ENCODE peak calls at places on chromosomes 12 and 14, in four cellular contexts. One of them, this sample, is unnamed.

GRCh38 chr12:79515526-79515935 is 175.2 kb downstream of the PAWR start:
- DNase-seq in fibroblast of pulmonary artery: no peak
- DNase-seq in foreskin fibroblast: no peak
- DNase-seq in nephron progenitor cell: no peak
- DNase-seq in this sample: no peak

GRCh38 chr14:105888784-105889665 is 362.6 kb downstream of the TMEM121 start:
- DNase-seq in fibroblast of pulmonary artery: no peak
- DNase-seq in foreskin fibroblast: no peak
- DNase-seq in nephron progenitor cell: no peak
- DNase-seq in this sample: peak

GRCh38 chr14:89237923-89238529 is 179.0 kb downstream of the FOXN3 start:
- DNase-seq in fibroblast of pulmonary artery: peak
- DNase-seq in foreskin fibroblast: no peak
- DNase-seq in nephron progenitor cell: no peak
- DNase-seq in this sample: no peak

GRCh38 chr14:106850913-106851825 is 1324.8 kb downstream of the TMEM121 start:
- DNase-seq in fibroblast of pulmonary artery: no peak
- DNase-seq in foreskin fibroblast: no peak
- DNase-seq in nephron progenitor cell: no peak
- DNase-seq in this sample: no peak

GRCh38 chr14:105324080-105324778 is 9.7 kb downstream of the PACS2 start:
- DNase-seq in fibroblast of pulmonary artery: no peak
- DNase-seq in foreskin fibroblast: no peak
- DNase-seq in nephron progenitor cell: no peak
- DNase-seq in this sample: no peak

GRCh38 chr12:88026196-88026595 is 3.0 kb downstream of the C12orf50 start:
- DNase-seq in fibroblast of pulmonary artery: no peak
- DNase-seq in foreskin fibroblast: no peak
- DNase-seq in nephron progenitor cell: no peak
- DNase-seq in this sample: no peak

GRCh38 chr14:23041729-23042128 is 283 bp upstream of the PSMB11 start:
- DNase-seq in fibroblast of pulmonary artery: no peak
- DNase-seq in foreskin fibroblast: no peak
- DNase-seq in nephron progenitor cell: no peak
- DNase-seq in this sample: no peak

GRCh38 chr14:98512501-98513251 is 759.3 kb downstream of the BCL11B start:
- DNase-seq in fibroblast of pulmonary artery: no peak
- DNase-seq in foreskin fibroblast: no peak
- DNase-seq in nephron progenitor cell: no peak
- DNase-seq in this sample: no peak

GRCh38 chr14:87179936-87180335 is 813.0 kb downstream of the GALC start:
- DNase-seq in fibroblast of pulmonary artery: no peak
- DNase-seq in foreskin fibroblast: no peak
- DNase-seq in nephron progenitor cell: no peak
- DNase-seq in this sample: no peak

GRCh38 chr12:1836854-1837411 is 16.6 kb downstream of the LRTM2 start:
- DNase-seq in fibroblast of pulmonary artery: no peak
- DNase-seq in foreskin fibroblast: no peak
- DNase-seq in nephron progenitor cell: peak
- DNase-seq in this sample: no peak

GRCh38 chr12:85325452-85325851 is 45.4 kb downstream of the ALX1 start:
- DNase-seq in fibroblast of pulmonary artery: no peak
- DNase-seq in foreskin fibroblast: no peak
- DNase-seq in nephron progenitor cell: no peak
- DNase-seq in this sample: no peak

GRCh38 chr12:10753066-10753465 is 29.9 kb upstream of the YBX3 start:
- DNase-seq in fibroblast of pulmonary artery: peak
- DNase-seq in foreskin fibroblast: peak
- DNase-seq in nephron progenitor cell: no peak
- DNase-seq in this sample: no peak

GRCh38 chr12:1811281-1811947 is 9.0 kb upstream of the LRTM2 start:
- DNase-seq in fibroblast of pulmonary artery: peak
- DNase-seq in foreskin fibroblast: no peak
- DNase-seq in nephron progenitor cell: no peak
- DNase-seq in this sample: no peak

GRCh38 chr12:132593938-132594358 is 16.4 kb downstream of the LRCOL1 start:
- DNase-seq in fibroblast of pulmonary artery: peak
- DNase-seq in foreskin fibroblast: peak
- DNase-seq in nephron progenitor cell: peak
- DNase-seq in this sample: peak

GRCh38 chr12:22103418-22103817 is 57.4 kb downstream of the CMAS start:
- DNase-seq in fibroblast of pulmonary artery: no peak
- DNase-seq in foreskin fibroblast: no peak
- DNase-seq in nephron progenitor cell: no peak
- DNase-seq in this sample: no peak

GRCh38 chr12:123971770-123972447 is 722 bp downstream of the CCDC92 start:
- DNase-seq in fibroblast of pulmonary artery: peak
- DNase-seq in foreskin fibroblast: peak
- DNase-seq in nephron progenitor cell: peak
- DNase-seq in this sample: peak

GRCh38 chr14:28382460-28383220 is 383.9 kb upstream of the FOXG1 start:
- DNase-seq in fibroblast of pulmonary artery: peak
- DNase-seq in foreskin fibroblast: peak
- DNase-seq in nephron progenitor cell: no peak
- DNase-seq in this sample: no peak

GRCh38 chr12:53053223-53054111 is 3.6 kb downstream of the TNS2 start:
- DNase-seq in fibroblast of pulmonary artery: no peak
- DNase-seq in foreskin fibroblast: no peak
- DNase-seq in nephron progenitor cell: peak
- DNase-seq in this sample: no peak
- TF ChIP-seq CTCF in fibroblast of pulmonary artery: peak
- TF ChIP-seq CTCF in foreskin fibroblast: peak
- TF ChIP-seq CTCF in nephron progenitor cell: peak
- TF ChIP-seq CTCF in this sample: peak

GRCh38 chr12:83660727-83661126 is 974.0 kb downstream of the TMTC2 start:
- DNase-seq in fibroblast of pulmonary artery: no peak
- DNase-seq in foreskin fibroblast: no peak
- DNase-seq in nephron progenitor cell: no peak
- DNase-seq in this sample: no peak

GRCh38 chr12:83664650-83665049 is 977.9 kb downstream of the TMTC2 start:
- DNase-seq in fibroblast of pulmonary artery: no peak
- DNase-seq in foreskin fibroblast: no peak
- DNase-seq in nephron progenitor cell: peak
- DNase-seq in this sample: no peak

GRCh38 chr12:83666690-83667089 is 980.0 kb downstream of the TMTC2 start:
- DNase-seq in fibroblast of pulmonary artery: no peak
- DNase-seq in foreskin fibroblast: no peak
- DNase-seq in nephron progenitor cell: no peak
- DNase-seq in this sample: no peak

DNA sequence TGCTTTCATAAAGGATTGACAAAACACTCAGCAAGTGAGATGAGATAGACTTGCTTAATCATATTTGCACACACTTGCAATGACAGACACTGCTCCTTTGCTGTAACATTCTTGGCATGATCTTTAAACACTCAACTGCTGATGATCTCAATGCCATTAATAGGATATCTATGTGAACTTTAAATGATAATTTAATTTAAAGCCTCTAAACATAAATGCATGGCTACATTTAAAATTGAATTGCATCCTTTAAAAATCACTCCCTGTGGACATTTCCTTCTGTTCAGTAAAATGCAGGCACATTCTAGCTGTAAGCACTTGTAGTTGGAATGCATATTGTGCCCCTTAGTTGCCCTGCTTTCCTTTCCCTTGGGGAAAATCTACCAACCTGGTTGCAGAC is 979.0 kb downstream of the TMTC2 start:
- DNase-seq in fibroblast of pulmonary artery: no peak
- DNase-seq in foreskin fibroblast: no peak
- DNase-seq in nephron progenitor cell: no peak
- DNase-seq in this sample: no peak
- TF ChIP-seq CTCF in fibroblast of pulmonary artery: no peak
- TF ChIP-seq CTCF in foreskin fibroblast: no peak
- TF ChIP-seq CTCF in nephron progenitor cell: no peak
- TF ChIP-seq CTCF in this sample: no peak

GRCh38 chr12:109944975-109945374 is 44.9 kb downstream of the TCHP start:
- DNase-seq in fibroblast of pulmonary artery: peak
- DNase-seq in foreskin fibroblast: no peak
- DNase-seq in nephron progenitor cell: peak
- DNase-seq in this sample: no peak
- TF ChIP-seq CTCF in fibroblast of pulmonary artery: no peak
- TF ChIP-seq CTCF in foreskin fibroblast: no peak
- TF ChIP-seq CTCF in nephron progenitor cell: no peak
- TF ChIP-seq CTCF in this sample: no peak

GRCh38 chr12:91327889-91328288 is 145.3 kb upstream of the DCN start:
- DNase-seq in fibroblast of pulmonary artery: peak
- DNase-seq in foreskin fibroblast: peak
- DNase-seq in nephron progenitor cell: no peak
- DNase-seq in this sample: no peak

GRCh38 chr12:91332305-91332704 is 149.7 kb upstream of the DCN start:
- DNase-seq in fibroblast of pulmonary artery: peak
- DNase-seq in foreskin fibroblast: no peak
- DNase-seq in nephron progenitor cell: no peak
- DNase-seq in this sample: no peak

GRCh38 chr12:91331371-91331770 is 148.8 kb upstream of the DCN start:
- DNase-seq in fibroblast of pulmonary artery: no peak
- DNase-seq in foreskin fibroblast: no peak
- DNase-seq in nephron progenitor cell: no peak
- DNase-seq in this sample: no peak

GRCh38 chr12:91327136-91327535 is 144.5 kb upstream of the DCN start:
- DNase-seq in fibroblast of pulmonary artery: peak
- DNase-seq in foreskin fibroblast: peak
- DNase-seq in nephron progenitor cell: no peak
- DNase-seq in this sample: no peak

GRCh38 chr12:91326043-91327027 is 143.7 kb upstream of the DCN start:
- DNase-seq in fibroblast of pulmonary artery: peak
- DNase-seq in foreskin fibroblast: peak
- DNase-seq in nephron progenitor cell: peak
- DNase-seq in this sample: no peak
- TF ChIP-seq CTCF in fibroblast of pulmonary artery: peak
- TF ChIP-seq CTCF in foreskin fibroblast: peak
- TF ChIP-seq CTCF in nephron progenitor cell: peak
- TF ChIP-seq CTCF in this sample: peak

GRCh38 chr12:57726151-57726883 is 12.2 kb downstream of the AGAP2 start:
- DNase-seq in fibroblast of pulmonary artery: peak
- DNase-seq in foreskin fibroblast: peak
- DNase-seq in nephron progenitor cell: peak
- DNase-seq in this sample: peak
- TF ChIP-seq CTCF in fibroblast of pulmonary artery: peak
- TF ChIP-seq CTCF in foreskin fibroblast: peak
- TF ChIP-seq CTCF in nephron progenitor cell: peak
- TF ChIP-seq CTCF in this sample: peak